ENCODE peak calls at places on chromosomes 1 and 21, in eight cellular contexts. J is stimulated activated CD4-positive, alpha-beta T cell treated with anti-CD3 and anti-CD28 coated beads, Interleukin-4, amount 100 ng/mL, for 48 hours; Y is spleen; H is NCI-H82; M is substantia nigra; K is tibial artery; Z is activated naive CD4-positive, alpha-beta T cell; N is A549. X is an unnamed sample.

GRCh38 chr1:92168657-92169056 is 49.1 kb upstream of the C1orf146 start:
- DNase-seq in J (no peak), Y (no peak), H (peak; percentile 95), M (no peak), K (no peak), Z (no peak), N (no peak), X (peak; percentile 14)

GRCh38 chr1:223010552-223011229 is 132.4 kb downstream of the TLR5 start:
- DNase-seq in J (no peak), Y (no peak), H (peak; percentile 73), M (no peak), K (no peak), Z (no peak), N (no peak), X (no peak)

GRCh38 chr1:24925082-24925779 is 4.8 kb downstream of the RUNX3 start:
- DNase-seq in J (peak; percentile 65), Y (no peak), H (no peak), M (no peak), K (no peak), Z (peak; percentile 55), N (no peak), X (no peak)

GRCh38 chr1:11531943-11532342 is 53.0 kb downstream of the DISP3 start:
- DNase-seq in J (no peak), Y (peak; percentile 69), H (no peak), M (no peak), K (no peak), Z (no peak), N (no peak), X (no peak)

GRCh38 chr1:177873238-177873637 is 96.6 kb downstream of the SEC16B start:
- DNase-seq in J (no peak), Y (no peak), H (peak; percentile 23), M (no peak), K (no peak), Z (no peak), N (peak; percentile 14), X (peak; percentile 84)

GRCh38 chr1:65247419-65248359 is 61.7 kb upstream of the DNAJC6 start:
- DNase-seq in J (no peak), Y (no peak), H (no peak), M (peak; percentile 42), K (no peak), Z (no peak), N (peak; percentile 45), X (peak; percentile 5)

GRCh38 chr21:29080454-29080930 is 7.0 kb upstream of the CCT8 start:
- DNase-seq in J (no peak), Y (peak; percentile 76), H (no peak), M (no peak), K (no peak), Z (no peak), N (no peak), X (no peak)

GRCh38 chr1:108107658-108108057 is 92.5 kb downstream of the SLC25A24 start:
- DNase-seq in J (peak; percentile 10), Y (no peak), H (no peak), M (no peak), K (no peak), Z (no peak), N (peak; percentile 18), X (no peak)

GRCh38 chr1:156498447-156499193 is 2.0 kb downstream of the MEF2D start:
- DNase-seq in J (no peak), Y (peak; percentile 89), H (peak; percentile 68), M (peak; percentile 44), K (peak; percentile 85), Z (no peak), N (peak; percentile 50), X (peak; percentile 19)

GRCh38 chr1:70583522-70583921 is 172.5 kb downstream of the CTH start:
- DNase-seq in J (no peak), Y (no peak), H (peak; percentile 59), M (no peak), K (no peak), Z (no peak), N (no peak), X (no peak)

GRCh38 chr21:26966360-26966977 is 419 bp downstream of the ADAMTS5 start:
- DNase-seq in J (no peak), Y (peak; percentile 44), H (no peak), M (no peak), K (peak; percentile 65), Z (no peak), N (no peak), X (no peak)

GRCh38 chr1:79704067-79704466 is 697.5 kb upstream of the ADGRL4 start:
- DNase-seq in J (no peak), Y (no peak), H (no peak), M (no peak), K (no peak), Z (no peak), N (no peak), X (no peak)

GRCh38 chr1:39048745-39049370 is 22.7 kb downstream of the NDUFS5 start:
- DNase-seq in J (no peak), Y (no peak), H (peak; percentile 78), M (no peak), K (no peak), Z (no peak), N (no peak), X (no peak)

GRCh38 chr1:93774707-93775106 is 93.1 kb upstream of the BCAR3 start:
- DNase-seq in J (no peak), Y (no peak), H (no peak), M (no peak), K (no peak), Z (no peak), N (no peak), X (no peak)

GRCh38 chr1:198966519-198966918 is 327.7 kb downstream of the PTPRC start:
- DNase-seq in J (no peak), Y (peak; percentile 63), H (no peak), M (no peak), K (no peak), Z (no peak), N (no peak), X (no peak)

GRCh38 chr1:44720281-44720680 is 10.7 kb downstream of the RNU5D-1 start:
- DNase-seq in J (no peak), Y (peak; percentile 39), H (no peak), M (no peak), K (no peak), Z (no peak), N (no peak), X (no peak)

GRCh38 chr21:32456497-32456918 is 44.0 kb downstream of the EVA1C start:
- DNase-seq in J (no peak), Y (no peak), H (no peak), M (no peak), K (no peak), Z (no peak), N (no peak), X (no peak)

GRCh38 chr21:43910460-43910859 is 45.4 kb downstream of the AGPAT3 start:
- DNase-seq in J (no peak), Y (no peak), H (no peak), M (no peak), K (no peak), Z (no peak), N (no peak), X (no peak)

GRCh38 chr1:159945483-159946241 is at the start of gene IGSF9:
- DNase-seq in J (peak; percentile 49), Y (peak; percentile 90), H (peak; percentile 99), M (peak; percentile 24), K (peak; percentile 77), Z (peak; percentile 48), N (peak; percentile 71), X (peak; percentile 99)

GRCh38 chr1:48182441-48182840 is 40.1 kb upstream of the SLC5A9 start:
- DNase-seq in J (no peak), Y (no peak), H (peak; percentile 96), M (no peak), K (no peak), Z (no peak), N (no peak), X (peak; percentile 69)

GRCh38 chr1:157539568-157539967 is 12.7 kb downstream of the FCRL5 start:
- DNase-seq in J (no peak), Y (no peak), H (no peak), M (no peak), K (no peak), Z (no peak), N (no peak), X (no peak)

GRCh38 chr21:31354604-31355443 is 10.8 kb upstream of the TIAM1 start:
- DNase-seq in J (peak; percentile 47), Y (no peak), H (no peak), M (no peak), K (no peak), Z (peak; percentile 53), N (peak; percentile 11), X (no peak)

GRCh38 chr21:44874497-44875331 is 1.2 kb upstream of the PTTG1IP start:
- DNase-seq in J (peak; percentile 16), Y (peak; percentile 93), H (peak; percentile 46), M (peak; percentile 43), K (peak; percentile 88), Z (no peak), N (no peak), X (peak; percentile 75)

X was measured in NCI-H69.